ENCODE peak calls at places on chromosomes 12 and 14, in ten cellular contexts. S, J, G, V, A, L, U, Y, D and T are unnamed samples.

GRCh38 chr12:100668939-100669536 is 95.6 kb downstream of the GAS2L3 start:
- DNase-seq in S (peak), J (peak), G (peak), V (peak), A (peak), L (peak), U (peak), Y (peak), D (peak), T (peak)

GRCh38 chr12:114998118-114998771 is 314.3 kb upstream of the TBX3 start:
- DNase-seq in S (no peak), J (no peak), G (no peak), V (no peak), A (no peak), L (no peak), U (no peak), Y (no peak), D (no peak), T (no peak)

GRCh38 chr12:123471374-123472068 is 13.6 kb downstream of the SNRNP35 start:
- DNase-seq in S (peak), J (peak), G (peak), V (no peak), A (no peak), L (no peak), U (no peak), Y (no peak), D (peak), T (no peak)

GRCh38 chr14:67820428-67820881 is 876 bp downstream of the RAD51B start:
- DNase-seq in S (no peak), J (no peak), G (peak), V (no peak), A (no peak), L (no peak), U (peak), Y (no peak), D (peak), T (no peak)

GRCh38 chr14:68506021-68506644 is 286.7 kb downstream of the ZFP36L1 start:
- DNase-seq in S (peak), J (no peak), G (no peak), V (no peak), A (no peak), L (no peak), U (peak), Y (peak), D (peak), T (no peak)

GRCh38 chr12:29591140-29592020 is 93.9 kb upstream of the OVCH1 start:
- DNase-seq in S (peak), J (peak), G (no peak), V (peak), A (no peak), L (no peak), U (no peak), Y (no peak), D (peak), T (no peak)

GRCh38 chr14:29348504-29348903 is 579.1 kb downstream of the PRKD1 start:
- DNase-seq in S (no peak), J (no peak), G (no peak), V (no peak), A (no peak), L (no peak), U (no peak), Y (no peak), D (peak), T (no peak)

GRCh38 chr12:115273446-115273845 is 589.5 kb upstream of the TBX3 start:
- DNase-seq in S (no peak), J (no peak), G (no peak), V (no peak), A (no peak), L (no peak), U (no peak), Y (no peak), D (no peak), T (no peak)

GRCh38 chr14:95516554-95517209 is at the start of gene SYNE3:
- DNase-seq in S (peak), J (peak), G (peak), V (peak), A (peak), L (peak), U (no peak), Y (no peak), D (no peak), T (peak)

GRCh38 chr14:56632192-56632591 is 52.6 kb downstream of the TMEM260 start:
- DNase-seq in S (peak), J (no peak), G (no peak), V (no peak), A (no peak), L (no peak), U (no peak), Y (no peak), D (no peak), T (no peak)

GRCh38 chr14:39474416-39474911 is 42.2 kb upstream of the FBXO33 start:
- DNase-seq in S (no peak), J (no peak), G (no peak), V (no peak), A (no peak), L (no peak), U (no peak), Y (no peak), D (no peak), T (no peak)

GRCh38 chr12:13725049-13725448 is 256.4 kb downstream of the GRIN2B start:
- DNase-seq in S (no peak), J (no peak), G (no peak), V (no peak), A (no peak), L (no peak), U (no peak), Y (no peak), D (no peak), T (no peak)

GRCh38 chr12:52441320-52441911 is 7.2 kb upstream of the KRT75 start:
- DNase-seq in S (no peak), J (no peak), G (no peak), V (no peak), A (no peak), L (no peak), U (no peak), Y (no peak), D (peak), T (no peak)

GRCh38 chr14:53613404-53614253 is 343.0 kb downstream of the BMP4 start:
- DNase-seq in S (no peak), J (no peak), G (peak), V (no peak), A (peak), L (no peak), U (peak), Y (no peak), D (peak), T (peak)
- TF ChIP-seq POLR2A in S (no peak), J (no peak), G (no peak), V (no peak), A (no peak), L (no peak), U (no peak), Y (no peak), D (no peak), T (no peak)

GRCh38 chr14:104865631-104866441 is 768 bp downstream of the CEP170B start:
- DNase-seq in S (peak), J (peak), G (peak), V (peak), A (peak), L (peak), U (peak), Y (peak), D (peak), T (peak)
- H3K27ac ChIP-seq in S (peak), J (peak), G (peak), V (no peak), A (no peak), L (peak), U (peak), Y (peak), D (peak), T (peak)

GRCh38 chr14:100142073-100143040 is 17.1 kb downstream of the DEGS2 start:
- DNase-seq in S (peak), J (peak), G (no peak), V (peak), A (no peak), L (no peak), U (peak), Y (no peak), D (no peak), T (no peak)
- TF ChIP-seq POLR2A in S (no peak), J (no peak), G (no peak), V (no peak), A (no peak), L (peak), U (no peak), Y (no peak), D (no peak), T (no peak)

DNA sequence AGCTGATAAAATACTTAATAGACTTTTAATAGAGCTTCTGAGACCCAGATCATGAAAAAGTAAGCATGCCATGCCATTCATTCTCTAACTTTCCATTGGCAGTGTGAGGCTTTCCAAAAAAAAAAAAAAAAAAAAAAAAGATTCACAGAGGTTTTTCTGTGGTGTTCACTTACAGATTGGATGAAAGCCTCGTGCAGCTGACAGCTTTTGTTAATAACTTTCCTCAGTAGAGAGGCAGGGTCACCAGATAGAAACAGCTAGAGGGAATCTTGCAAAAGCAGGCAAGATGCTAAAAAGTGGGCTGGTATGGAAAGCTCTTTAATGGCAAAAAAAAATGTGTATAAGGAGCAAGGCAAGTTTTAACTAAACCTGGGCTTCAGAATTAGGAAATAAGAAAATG is 425.1 kb downstream of the GALC start:
- DNase-seq in S (no peak), J (no peak), G (no peak), V (no peak), A (no peak), L (no peak), U (no peak), Y (no peak), D (no peak), T (no peak)
- H3K27ac ChIP-seq in S (no peak), J (no peak), G (no peak), V (no peak), A (no peak), L (peak), U (no peak), Y (no peak), D (no peak), T (no peak)

DNA sequence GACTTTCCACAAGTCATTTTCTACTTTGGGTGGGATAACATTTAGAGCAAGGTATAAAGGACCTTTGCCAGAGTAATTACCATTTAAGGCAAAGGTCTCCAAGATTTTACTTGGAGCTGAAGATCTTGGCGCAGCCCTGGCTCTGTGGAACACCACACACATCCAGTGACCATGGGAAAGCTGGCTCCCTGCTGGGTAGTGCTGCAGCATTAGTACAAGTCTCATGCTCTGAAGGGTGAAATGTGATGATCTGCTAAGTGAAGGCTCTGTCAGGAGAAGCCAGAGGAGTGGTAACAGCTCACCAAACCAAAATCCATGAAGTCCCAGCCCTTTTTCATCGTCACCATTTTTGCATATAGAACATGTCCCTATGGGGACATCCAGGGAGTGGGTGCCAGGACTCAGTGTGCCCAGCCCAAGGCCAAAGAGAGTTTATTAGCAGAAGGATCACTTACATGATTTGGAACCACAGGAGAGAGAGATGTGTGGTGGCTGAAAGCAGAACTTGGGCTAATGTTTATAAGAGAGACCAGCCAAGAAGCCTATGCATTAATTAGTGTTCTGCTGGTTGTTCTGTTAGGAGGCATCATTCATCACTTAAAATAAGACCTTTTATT is 110.7 kb downstream of the SLC38A6 start:
- DNase-seq in S (no peak), J (no peak), G (no peak), V (no peak), A (no peak), L (no peak), U (no peak), Y (no peak), D (no peak), T (no peak)
- TF ChIP-seq POLR2A in S (no peak), J (no peak), G (no peak), V (no peak), A (no peak), L (no peak), U (no peak), Y (no peak), D (no peak), T (no peak)

GRCh38 chr12:109126781-109127180 is 10.4 kb downstream of the ACACB start:
- DNase-seq in S (no peak), J (no peak), G (no peak), V (no peak), A (no peak), L (no peak), U (no peak), Y (no peak), D (peak), T (peak)

GRCh38 chr12:109127533-109128242 is 11.3 kb downstream of the ACACB start:
- DNase-seq in S (no peak), J (no peak), G (no peak), V (no peak), A (no peak), L (no peak), U (no peak), Y (no peak), D (no peak), T (no peak)

GRCh38 chr12:109121346-109121880 is 5.0 kb downstream of the ACACB start:
- DNase-seq in S (no peak), J (no peak), G (no peak), V (no peak), A (no peak), L (no peak), U (no peak), Y (no peak), D (no peak), T (no peak)

GRCh38 chr12:109124878-109125648 is 8.7 kb downstream of the ACACB start:
- DNase-seq in S (no peak), J (no peak), G (no peak), V (no peak), A (no peak), L (no peak), U (no peak), Y (no peak), D (no peak), T (no peak)

DNA sequence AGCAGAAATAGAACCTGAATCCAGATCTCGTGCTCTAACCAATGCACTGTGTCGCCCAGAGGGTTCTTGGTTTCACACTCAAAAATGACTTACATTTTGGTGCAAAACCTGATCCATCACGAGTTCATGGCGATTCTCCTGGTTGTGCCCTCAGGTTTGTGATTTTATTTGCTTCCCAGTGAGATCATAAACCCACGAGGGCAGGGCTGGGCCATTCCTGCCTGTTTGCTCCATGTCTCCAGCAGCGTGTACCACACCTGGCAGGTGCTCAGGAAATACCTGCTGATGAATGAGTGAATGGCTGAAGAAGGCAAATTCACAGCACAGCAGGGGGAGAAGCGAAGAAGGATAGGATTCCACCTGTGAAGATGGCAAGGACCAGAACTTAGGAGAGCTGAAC is 9.4 kb downstream of the ACACB start:
- DNase-seq in S (no peak), J (no peak), G (no peak), V (no peak), A (no peak), L (no peak), U (no peak), Y (no peak), D (no peak), T (peak)
- H3K27ac ChIP-seq in S (peak), J (peak), G (no peak), V (no peak), A (no peak), L (no peak), U (no peak), Y (no peak), D (no peak), T (no peak)

GRCh38 chr12:48925218-48925871 is at the start of gene FKBP11:
- DNase-seq in S (peak), J (peak), G (peak), V (peak), A (peak), L (peak), U (peak), Y (peak), D (peak), T (peak)
- TF ChIP-seq POLR2A in S (no peak), J (no peak), G (peak), V (no peak), A (peak), L (no peak), U (peak), Y (peak), D (peak), T (peak)